ENCODE peak calls at places on chromosomes 4 and X, in five cellular contexts. One of them, this sample, is unnamed.

GRCh38 chr4:5960197-5960880 is 57.9 kb downstream of the C4orf50 start:
- DNase-seq in IMR-90: no peak
- DNase-seq in OCI-LY7: no peak
- DNase-seq in endodermal cell: peak
- DNase-seq in CD8-positive, alpha-beta T cell: no peak
- DNase-seq in this sample: peak

GRCh38 chrX:72120798-72121197 is 10.9 kb downstream of the RTL5 start:
- DNase-seq in IMR-90: no peak
- DNase-seq in OCI-LY7: no peak
- DNase-seq in endodermal cell: peak
- DNase-seq in CD8-positive, alpha-beta T cell: no peak
- DNase-seq in this sample: peak

GRCh38 chr4:48542888-48543287 is 52.8 kb downstream of the ZAR1 start:
- DNase-seq in IMR-90: no peak
- DNase-seq in OCI-LY7: no peak
- DNase-seq in endodermal cell: no peak
- DNase-seq in CD8-positive, alpha-beta T cell: no peak
- DNase-seq in this sample: no peak

GRCh38 chrX:138710311-138710791 is 1.2 kb downstream of the FGF13 start:
- DNase-seq in IMR-90: no peak
- DNase-seq in OCI-LY7: no peak
- DNase-seq in endodermal cell: peak
- DNase-seq in CD8-positive, alpha-beta T cell: no peak
- DNase-seq in this sample: peak

GRCh38 chr4:75919914-75920313 is 17.7 kb upstream of the PPEF2 start:
- DNase-seq in IMR-90: peak
- DNase-seq in OCI-LY7: no peak
- DNase-seq in endodermal cell: no peak
- DNase-seq in CD8-positive, alpha-beta T cell: no peak
- DNase-seq in this sample: no peak

GRCh38 chrX:104343408-104344129 is 88.8 kb upstream of the ESX1 start:
- DNase-seq in IMR-90: peak
- DNase-seq in OCI-LY7: peak
- DNase-seq in endodermal cell: peak
- DNase-seq in CD8-positive, alpha-beta T cell: no peak
- DNase-seq in this sample: no peak

GRCh38 chr4:155377281-155377680 is 516 bp upstream of the MAP9 start:
- DNase-seq in IMR-90: peak
- DNase-seq in OCI-LY7: no peak
- DNase-seq in endodermal cell: no peak
- DNase-seq in CD8-positive, alpha-beta T cell: no peak
- DNase-seq in this sample: no peak

GRCh38 chr4:139852612-139853269 is 187.1 kb downstream of the MGST2 start:
- DNase-seq in IMR-90: no peak
- DNase-seq in OCI-LY7: no peak
- DNase-seq in endodermal cell: no peak
- DNase-seq in CD8-positive, alpha-beta T cell: no peak
- DNase-seq in this sample: no peak

GRCh38 chr4:41379230-41379629 is 122.5 kb downstream of the UCHL1 start:
- DNase-seq in IMR-90: no peak
- DNase-seq in OCI-LY7: no peak
- DNase-seq in endodermal cell: no peak
- DNase-seq in CD8-positive, alpha-beta T cell: no peak
- DNase-seq in this sample: no peak

GRCh38 chrX:11739796-11740195 is 18.2 kb upstream of the MSL3 start:
- DNase-seq in IMR-90: no peak
- DNase-seq in OCI-LY7: no peak
- DNase-seq in endodermal cell: no peak
- DNase-seq in CD8-positive, alpha-beta T cell: no peak
- DNase-seq in this sample: no peak

GRCh38 chr4:94621491-94622080 is 136.2 kb upstream of the BMPR1B start:
- DNase-seq in IMR-90: peak
- DNase-seq in OCI-LY7: peak
- DNase-seq in endodermal cell: no peak
- DNase-seq in CD8-positive, alpha-beta T cell: no peak
- DNase-seq in this sample: no peak

GRCh38 chrX:130264573-130264972 is 4.1 kb downstream of the ZNF280C start:
- DNase-seq in IMR-90: peak
- DNase-seq in OCI-LY7: no peak
- DNase-seq in endodermal cell: no peak
- DNase-seq in CD8-positive, alpha-beta T cell: no peak
- DNase-seq in this sample: no peak

GRCh38 chr4:145939241-145939640 is 618 bp upstream of the ZNF827 start:
- DNase-seq in IMR-90: peak
- DNase-seq in OCI-LY7: peak
- DNase-seq in endodermal cell: no peak
- DNase-seq in CD8-positive, alpha-beta T cell: no peak
- DNase-seq in this sample: no peak

GRCh38 chr4:1055721-1056590 is 44.5 kb downstream of the FGFRL1 start:
- DNase-seq in IMR-90: peak
- DNase-seq in OCI-LY7: peak
- DNase-seq in endodermal cell: peak
- DNase-seq in CD8-positive, alpha-beta T cell: peak
- DNase-seq in this sample: peak

GRCh38 chr4:37066149-37066548 is 178.4 kb upstream of the NWD2 start:
- DNase-seq in IMR-90: no peak
- DNase-seq in OCI-LY7: no peak
- DNase-seq in endodermal cell: no peak
- DNase-seq in CD8-positive, alpha-beta T cell: no peak
- DNase-seq in this sample: no peak

GRCh38 chr4:23931489-23931830 is 41.6 kb upstream of the PPARGC1A start:
- DNase-seq in IMR-90: no peak
- DNase-seq in OCI-LY7: no peak
- DNase-seq in endodermal cell: no peak
- DNase-seq in CD8-positive, alpha-beta T cell: no peak
- DNase-seq in this sample: no peak

GRCh38 chr4:34432706-34433105 is 1811.6 kb downstream of the ARAP2 start:
- DNase-seq in IMR-90: no peak
- DNase-seq in OCI-LY7: no peak
- DNase-seq in endodermal cell: no peak
- DNase-seq in CD8-positive, alpha-beta T cell: no peak
- DNase-seq in this sample: no peak

GRCh38 chrX:17525762-17526555 is 151.0 kb downstream of the NHS start:
- DNase-seq in IMR-90: peak
- DNase-seq in OCI-LY7: no peak
- DNase-seq in endodermal cell: no peak
- DNase-seq in CD8-positive, alpha-beta T cell: no peak
- DNase-seq in this sample: no peak

GRCh38 chr4:179124957-179125356 is 1682.7 kb upstream of the AGA start:
- DNase-seq in IMR-90: no peak
- DNase-seq in OCI-LY7: no peak
- DNase-seq in endodermal cell: no peak
- DNase-seq in CD8-positive, alpha-beta T cell: no peak
- DNase-seq in this sample: no peak

GRCh38 chrX:54357414-54358377 is at the start of gene WNK3:
- DNase-seq in IMR-90: peak
- DNase-seq in OCI-LY7: no peak
- DNase-seq in endodermal cell: peak
- DNase-seq in CD8-positive, alpha-beta T cell: no peak
- DNase-seq in this sample: peak

GRCh38 chr4:140673729-140674128 is 82.5 kb downstream of the TBC1D9 start:
- DNase-seq in IMR-90: peak
- DNase-seq in OCI-LY7: no peak
- DNase-seq in endodermal cell: no peak
- DNase-seq in CD8-positive, alpha-beta T cell: no peak
- DNase-seq in this sample: no peak

GRCh38 chr4:142262956-142263355 is 583.1 kb downstream of the INPP4B start:
- DNase-seq in IMR-90: no peak
- DNase-seq in OCI-LY7: no peak
- DNase-seq in endodermal cell: no peak
- DNase-seq in CD8-positive, alpha-beta T cell: no peak
- DNase-seq in this sample: no peak

GRCh38 chr4:9771069-9771468 is 10.4 kb upstream of the DRD5 start:
- DNase-seq in IMR-90: no peak
- DNase-seq in OCI-LY7: no peak
- DNase-seq in endodermal cell: no peak
- DNase-seq in CD8-positive, alpha-beta T cell: no peak
- DNase-seq in this sample: no peak

GRCh38 chr4:80016506-80016905 is 56.5 kb downstream of the ANTXR2 start:
- DNase-seq in IMR-90: peak
- DNase-seq in OCI-LY7: no peak
- DNase-seq in endodermal cell: no peak
- DNase-seq in CD8-positive, alpha-beta T cell: no peak
- DNase-seq in this sample: no peak

GRCh38 chr4:92012899-92013867 is 290.6 kb upstream of the GRID2 start:
- DNase-seq in IMR-90: no peak
- DNase-seq in OCI-LY7: no peak
- DNase-seq in endodermal cell: peak
- DNase-seq in CD8-positive, alpha-beta T cell: no peak
- DNase-seq in this sample: no peak

GRCh38 chrX:7168366-7168765 is 20.4 kb upstream of the PUDP start:
- DNase-seq in IMR-90: no peak
- DNase-seq in OCI-LY7: no peak
- DNase-seq in endodermal cell: no peak
- DNase-seq in CD8-positive, alpha-beta T cell: no peak
- DNase-seq in this sample: no peak

GRCh38 chr4:129246850-129247542 is 151.0 kb downstream of the C4orf33 start:
- DNase-seq in IMR-90: no peak
- DNase-seq in OCI-LY7: no peak
- DNase-seq in endodermal cell: no peak
- DNase-seq in CD8-positive, alpha-beta T cell: no peak
- DNase-seq in this sample: no peak

GRCh38 chr4:154467886-154468285 is 23.7 kb downstream of the DCHS2 start:
- DNase-seq in IMR-90: peak
- DNase-seq in OCI-LY7: no peak
- DNase-seq in endodermal cell: no peak
- DNase-seq in CD8-positive, alpha-beta T cell: no peak
- DNase-seq in this sample: no peak

GRCh38 chr4:150354214-150354796 is 227.6 kb upstream of the MAB21L2 start:
- DNase-seq in IMR-90: no peak
- DNase-seq in OCI-LY7: no peak
- DNase-seq in endodermal cell: no peak
- DNase-seq in CD8-positive, alpha-beta T cell: no peak
- DNase-seq in this sample: no peak

GRCh38 chrX:130170752-130171445 is 863 bp upstream of the RAB33A start:
- DNase-seq in IMR-90: no peak
- DNase-seq in OCI-LY7: peak
- DNase-seq in endodermal cell: peak
- DNase-seq in CD8-positive, alpha-beta T cell: peak
- DNase-seq in this sample: no peak

GRCh38 chr4:86791126-86791525 is 58.1 kb downstream of the SLC10A6 start:
- DNase-seq in IMR-90: no peak
- DNase-seq in OCI-LY7: peak
- DNase-seq in endodermal cell: peak
- DNase-seq in CD8-positive, alpha-beta T cell: no peak
- DNase-seq in this sample: no peak
- TF ChIP-seq CTCF in IMR-90: no peak
- TF ChIP-seq CTCF in OCI-LY7: peak
- TF ChIP-seq CTCF in endodermal cell: peak
- TF ChIP-seq CTCF in CD8-positive, alpha-beta T cell: no peak
- TF ChIP-seq CTCF in this sample: no peak

DNA sequence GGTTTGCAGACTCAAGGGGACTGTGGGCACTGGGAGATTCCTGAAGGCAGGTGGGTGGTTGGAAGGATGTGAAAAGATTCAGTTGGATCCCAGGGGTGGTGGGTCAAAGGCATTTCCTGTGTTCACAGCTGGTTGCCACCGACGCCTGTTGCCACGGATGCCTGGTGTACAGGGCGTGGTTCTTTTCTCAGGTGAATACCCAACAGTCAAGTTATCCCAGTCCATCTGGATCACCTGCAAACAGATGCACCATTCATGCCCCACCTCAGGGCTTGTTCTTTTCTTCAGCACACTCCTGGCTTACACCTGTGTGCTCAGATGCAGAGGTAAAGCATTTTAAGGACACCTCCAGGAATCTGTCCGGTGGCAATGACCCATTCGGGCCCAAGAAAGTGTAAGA is 55.8 kb upstream of the SHOX start:
- DNase-seq in IMR-90: no peak
- DNase-seq in OCI-LY7: no peak
- DNase-seq in endodermal cell: no peak
- DNase-seq in CD8-positive, alpha-beta T cell: no peak
- DNase-seq in this sample: no peak
- H3K27ac ChIP-seq in IMR-90: no peak
- H3K27ac ChIP-seq in OCI-LY7: no peak
- H3K27ac ChIP-seq in endodermal cell: no peak
- H3K27ac ChIP-seq in CD8-positive, alpha-beta T cell: no peak
- H3K27ac ChIP-seq in this sample: no peak

DNA sequence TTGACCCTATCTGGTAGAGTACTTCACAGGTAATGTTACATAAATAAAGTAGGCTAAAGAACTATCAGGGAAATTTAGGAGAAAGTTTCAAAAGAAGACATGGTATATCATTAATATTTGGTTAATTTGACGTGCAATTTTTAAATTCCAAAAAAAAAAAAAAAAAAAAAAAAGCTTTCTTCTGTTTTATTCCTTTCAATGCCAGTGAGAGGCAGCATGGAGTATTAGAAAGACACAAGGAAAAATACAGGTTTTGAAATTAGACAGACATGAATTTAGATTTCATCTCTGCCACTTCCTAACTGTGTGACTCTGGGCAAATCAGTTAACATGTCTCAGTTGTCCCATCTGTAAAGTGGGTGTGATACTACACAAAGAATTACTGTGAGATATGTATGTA is 132.6 kb downstream of the GPC3 start:
- DNase-seq in IMR-90: no peak
- DNase-seq in OCI-LY7: no peak
- DNase-seq in endodermal cell: no peak
- DNase-seq in CD8-positive, alpha-beta T cell: no peak
- DNase-seq in this sample: no peak
- TF ChIP-seq CTCF in IMR-90: peak
- TF ChIP-seq CTCF in OCI-LY7: no peak
- TF ChIP-seq CTCF in endodermal cell: peak
- TF ChIP-seq CTCF in CD8-positive, alpha-beta T cell: no peak
- TF ChIP-seq CTCF in this sample: no peak

GRCh38 chrX:134484039-134484438 is 24.1 kb downstream of the HPRT1 start:
- DNase-seq in IMR-90: peak
- DNase-seq in OCI-LY7: peak
- DNase-seq in endodermal cell: no peak
- DNase-seq in CD8-positive, alpha-beta T cell: no peak
- DNase-seq in this sample: no peak
- H3K27ac ChIP-seq in IMR-90: no peak
- H3K27ac ChIP-seq in OCI-LY7: no peak
- H3K27ac ChIP-seq in endodermal cell: no peak
- H3K27ac ChIP-seq in CD8-positive, alpha-beta T cell: no peak
- H3K27ac ChIP-seq in this sample: no peak

GRCh38 chr4:130563185-130563890 is 1467.4 kb downstream of the C4orf33 start:
- DNase-seq in IMR-90: peak
- DNase-seq in OCI-LY7: no peak
- DNase-seq in endodermal cell: peak
- DNase-seq in CD8-positive, alpha-beta T cell: no peak
- DNase-seq in this sample: no peak
- TF ChIP-seq CTCF in IMR-90: peak
- TF ChIP-seq CTCF in OCI-LY7: peak
- TF ChIP-seq CTCF in endodermal cell: peak
- TF ChIP-seq CTCF in CD8-positive, alpha-beta T cell: no peak
- TF ChIP-seq CTCF in this sample: no peak

DNA sequence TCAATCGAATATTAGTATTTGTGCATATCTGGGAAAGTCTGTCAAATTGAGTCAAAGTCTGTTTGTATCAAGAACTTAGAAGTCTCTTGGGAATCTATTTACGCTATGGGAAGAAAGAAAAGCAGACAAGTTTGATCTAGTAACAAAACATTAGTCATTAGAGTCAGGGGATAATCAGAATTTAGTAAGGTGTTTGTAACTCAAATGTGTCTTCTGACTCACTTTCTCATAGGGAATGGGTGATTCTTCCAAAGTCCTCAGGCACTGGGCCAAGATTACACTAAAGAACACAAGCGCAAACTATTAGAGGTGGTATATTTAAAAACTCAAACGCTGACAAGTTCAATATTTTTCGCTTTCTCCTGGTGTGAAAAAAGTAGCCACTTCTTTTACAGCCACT is 926.5 kb downstream of the PDHA2 start:
- DNase-seq in IMR-90: no peak
- DNase-seq in OCI-LY7: no peak
- DNase-seq in endodermal cell: no peak
- DNase-seq in CD8-positive, alpha-beta T cell: no peak
- DNase-seq in this sample: no peak
- H3K27ac ChIP-seq in IMR-90: no peak
- H3K27ac ChIP-seq in OCI-LY7: no peak
- H3K27ac ChIP-seq in endodermal cell: no peak
- H3K27ac ChIP-seq in CD8-positive, alpha-beta T cell: no peak
- H3K27ac ChIP-seq in this sample: no peak

This sample was measured in coronary artery.